ENCODE peak calls at places on chromosome 1, in ten cellular contexts. Y is amygdala; N is stimulated activated naive CD8-positive, alpha-beta T cell treated with anti-CD3 and anti-CD28 coated beads, Interleukin-15, amount 100 ng/mL, for 72 hours; H is type B pancreatic cell; K is CD8-positive, alpha-beta memory T cell; M is iPS DF 19.7; D is right cardiac atrium; E is SK-N-SH; V is AG08396; Z is tibial artery. F is an unnamed sample.
A peak's percentile ranks its signal among the peaks of the same experiment; 100 is the strongest.

GRCh38 chr1:15390667-15391066 is 19.0 kb upstream of the EFHD2 start:
- DNase-seq in Y (no peak), N (no peak), H (no peak), K (no peak), M (no peak), D (no peak), E (no peak), V (no peak), Z (no peak), F (no peak)

GRCh38 chr1:213231795-213232231 is 180.8 kb downstream of the RPS6KC1 start:
- DNase-seq in Y (no peak), N (no peak), H (no peak), K (no peak), M (peak; percentile 91), D (no peak), E (peak; percentile 68), V (peak; percentile 7), Z (no peak), F (no peak)

GRCh38 chr1:201495447-201496295 is 11.3 kb downstream of the CSRP1 start:
- DNase-seq in Y (peak; percentile 87), N (no peak), H (no peak), K (no peak), M (no peak), D (peak; percentile 94), E (peak; percentile 42), V (no peak), Z (peak; percentile 97), F (no peak)

GRCh38 chr1:77014396-77014795 is 147.1 kb downstream of the ST6GALNAC5 start:
- DNase-seq in Y (no peak), N (no peak), H (no peak), K (no peak), M (no peak), D (no peak), E (no peak), V (no peak), Z (no peak), F (no peak)

GRCh38 chr1:8463144-8463927 is 145.4 kb downstream of the SLC45A1 start:
- DNase-seq in Y (no peak), N (no peak), H (no peak), K (peak; percentile 45), M (no peak), D (peak; percentile 60), E (peak; percentile 60), V (peak; percentile 60), Z (no peak), F (peak; percentile 16)

GRCh38 chr1:184563308-184563707 is 176.5 kb downstream of the C1orf21 start:
- DNase-seq in Y (no peak), N (no peak), H (no peak), K (no peak), M (no peak), D (no peak), E (peak; percentile 34), V (peak; percentile 20), Z (no peak), F (no peak)

GRCh38 chr1:93827128-93827527 is 51.9 kb downstream of the DNTTIP2 start:
- DNase-seq in Y (no peak), N (no peak), H (no peak), K (no peak), M (no peak), D (no peak), E (peak; percentile 73), V (no peak), Z (no peak), F (no peak)

GRCh38 chr1:229781453-229781852 is 155.4 kb downstream of the URB2 start:
- DNase-seq in Y (no peak), N (no peak), H (no peak), K (no peak), M (no peak), D (peak; percentile 70), E (no peak), V (no peak), Z (no peak), F (no peak)

GRCh38 chr1:170415734-170416372 is 116.1 kb upstream of the GORAB start:
- DNase-seq in Y (no peak), N (no peak), H (no peak), K (no peak), M (no peak), D (no peak), E (no peak), V (no peak), Z (no peak), F (no peak)